ENCODE peak calls at places on chromosome 4, in six cellular contexts. N, M, D, L, O and C are unnamed samples.

GRCh38 chr4:157363366-157363765 is 142.8 kb downstream of the GRIA2 start:
- DNase-seq in O (no peak), D (no peak), N (no peak), L (no peak), M (no peak), C (no peak)

GRCh38 chr4:15601862-15602261 is 53.3 kb downstream of the FBXL5 start:
- DNase-seq in D (no peak), O (no peak), M (no peak), L (no peak), N (no peak), C (no peak)

GRCh38 chr4:70556856-70557255 is 35.2 kb upstream of the AMBN start:
- DNase-seq in N (no peak), M (no peak), D (no peak), O (no peak), L (no peak), C (no peak)

GRCh38 chr4:7427326-7428260 is 7.1 kb downstream of the PSAPL1 start:
- DNase-seq in L (no peak), D (no peak), M (no peak), N (no peak), O (no peak), C (no peak)

GRCh38 chr4:181562399-181562798 is 680.8 kb upstream of the TENM3 start:
- DNase-seq in D (no peak), L (no peak), N (no peak), O (no peak), M (no peak), C (no peak)

GRCh38 chr4:47154816-47155370 is 123.5 kb downstream of the GABRB1 start:
- DNase-seq in D (no peak), O (no peak), L (no peak), M (no peak), N (no peak), C (no peak)

GRCh38 chr4:147525494-147526271 is 44.8 kb downstream of the EDNRA start:
- DNase-seq in M (no peak), N (no peak), O (no peak), L (no peak), D (no peak), C (no peak)

GRCh38 chr4:57094482-57095223 is 15.5 kb downstream of the IGFBP7 start:
- DNase-seq in L (no peak), O (no peak), M (no peak), D (no peak), N (no peak), C (no peak)

GRCh38 chr4:31674313-31674947 is 954.3 kb downstream of the PCDH7 start:
- DNase-seq in D (no peak), M (no peak), L (no peak), N (no peak), O (peak; percentile 36), C (no peak)

GRCh38 chr4:186068581-186069402 is at the start of gene TLR3:
- DNase-seq in D (no peak), M (no peak), N (no peak), L (no peak), O (peak; percentile 16), C (no peak)

GRCh38 chr4:120517966-120518365 is 404.6 kb downstream of the PRDM5 start:
- DNase-seq in O (peak; percentile 87), N (no peak), L (no peak), M (peak; percentile 7), D (no peak), C (peak; percentile 43)

GRCh38 chr4:111650553-111651183 is 494.6 kb upstream of the FAM241A start:
- DNase-seq in M (no peak), N (no peak), O (no peak), D (no peak), L (no peak), C (no peak)

GRCh38 chr4:127685292-127685691 is 44.9 kb upstream of the SLC25A31 start:
- DNase-seq in M (no peak), O (no peak), N (no peak), L (no peak), D (no peak), C (no peak)

GRCh38 chr4:65868096-65868824 is 198.0 kb upstream of the EPHA5 start:
- DNase-seq in M (no peak), D (no peak), N (no peak), O (no peak), L (no peak), C (no peak)

GRCh38 chr4:155967098-155967497 is 13.4 kb upstream of the CTSO start:
- DNase-seq in M (no peak), L (no peak), D (no peak), N (no peak), O (no peak), C (no peak)

GRCh38 chr4:125719987-125720386 is 405.2 kb downstream of the FAT4 start:
- DNase-seq in L (no peak), N (no peak), O (no peak), M (peak; percentile 61), D (no peak), C (no peak)

GRCh38 chr4:54165438-54165837 is 63.7 kb upstream of the PDGFRA start:
- DNase-seq in M (no peak), D (no peak), L (no peak), O (no peak), N (no peak), C (no peak)

GRCh38 chr4:87978656-87979055 is 3.1 kb downstream of the SPP1 start:
- DNase-seq in D (no peak), N (no peak), O (no peak), M (no peak), L (no peak), C (no peak)

GRCh38 chr4:139851639-139852038 is 186.0 kb downstream of the MGST2 start:
- DNase-seq in L (no peak), D (no peak), O (no peak), M (no peak), N (no peak), C (no peak)

GRCh38 chr4:173415885-173416658 is 17.2 kb upstream of the SCRG1 start:
- DNase-seq in M (no peak), O (no peak), D (peak; percentile 58), L (no peak), N (peak; percentile 94), C (no peak)

GRCh38 chr4:185219551-185220344 is 10.3 kb downstream of the SNX25 start:
- DNase-seq in M (no peak), O (peak; percentile 48), N (no peak), D (no peak), L (no peak), C (no peak)

GRCh38 chr4:24979554-24979953 is 51.2 kb downstream of the LGI2 start:
- DNase-seq in O (no peak), N (peak; percentile 93), M (no peak), D (no peak), L (peak; percentile 7), C (no peak)

GRCh38 chr4:94635172-94635571 is 122.6 kb upstream of the BMPR1B start:
- DNase-seq in N (no peak), O (no peak), L (no peak), M (no peak), D (no peak), C (no peak)

GRCh38 chr4:6235012-6235411 is 34.6 kb upstream of the WFS1 start:
- DNase-seq in N (no peak), O (no peak), L (no peak), D (no peak), M (no peak), C (no peak)

GRCh38 chr4:53019485-53020382 is 157.6 kb downstream of the RASL11B start:
- DNase-seq in L (no peak), O (no peak), M (peak; percentile 18), D (no peak), N (no peak), C (no peak)

GRCh38 chr4:6560416-6561172 is 14.4 kb upstream of the MAN2B2 start:
- DNase-seq in D (no peak), L (no peak), N (no peak), M (no peak), O (no peak), C (no peak)

GRCh38 chr4:140330311-140330900 is 43.0 kb upstream of the SCOC start:
- DNase-seq in N (no peak), O (peak; percentile 62), L (no peak), M (peak; percentile 18), D (no peak), C (no peak)

GRCh38 chr4:118904935-118905334 is 16.3 kb downstream of the SYNPO2 start:
- DNase-seq in L (no peak), O (no peak), M (no peak), D (no peak), N (no peak), C (no peak)

GRCh38 chr4:10733486-10733885 is 48.9 kb upstream of the CLNK start:
- DNase-seq in L (no peak), O (no peak), M (no peak), D (no peak), N (no peak), C (no peak)

GRCh38 chr4:186554890-186555827 is at the start of gene MTNR1A:
- DNase-seq in D (no peak), O (no peak), M (peak; percentile 19), L (no peak), N (no peak), C (no peak)